ENCODE peak calls at places on chromosomes 1 and 21, in nine cellular contexts. One of them, this sample, is unnamed.
A peak's percentile ranks its signal among the peaks of the same experiment; 100 is the strongest.

GRCh38 chr1:2127181-2128145 is 67.1 kb downstream of the FAAP20 start:
- DNase-seq in mesothelial cell of epicardium: no peak
- DNase-seq in fibroblast of pulmonary artery: no peak
- DNase-seq in Calu3: no peak
- DNase-seq in astrocyte of the spinal cord: no peak
- DNase-seq in nephron progenitor cell: no peak
- DNase-seq in H1: no peak
- DNase-seq in GM20000: no peak
- DNase-seq in adrenal gland: no peak
- DNase-seq in this sample: no peak

GRCh38 chr1:205074084-205074483 is 10.2 kb downstream of the TMEM81 start:
- DNase-seq in astrocyte of the spinal cord: no peak
- DNase-seq in Calu3: no peak
- DNase-seq in fibroblast of pulmonary artery: no peak
- DNase-seq in adrenal gland: no peak
- DNase-seq in nephron progenitor cell: no peak
- DNase-seq in GM20000: no peak
- DNase-seq in mesothelial cell of epicardium: no peak
- DNase-seq in H1: no peak
- DNase-seq in this sample: no peak

GRCh38 chr21:39705849-39706248 is 39.1 kb upstream of the IGSF5 start:
- DNase-seq in nephron progenitor cell: no peak
- DNase-seq in adrenal gland: no peak
- DNase-seq in Calu3: no peak
- DNase-seq in astrocyte of the spinal cord: peak; percentile 31
- DNase-seq in mesothelial cell of epicardium: no peak
- DNase-seq in H1: no peak
- DNase-seq in GM20000: no peak
- DNase-seq in fibroblast of pulmonary artery: no peak
- DNase-seq in this sample: no peak

GRCh38 chr1:169509354-169509753 is 23.6 kb upstream of the SLC19A2 start:
- DNase-seq in Calu3: peak; percentile 23
- DNase-seq in astrocyte of the spinal cord: no peak
- DNase-seq in adrenal gland: no peak
- DNase-seq in fibroblast of pulmonary artery: no peak
- DNase-seq in GM20000: no peak
- DNase-seq in nephron progenitor cell: no peak
- DNase-seq in H1: no peak
- DNase-seq in mesothelial cell of epicardium: no peak
- DNase-seq in this sample: no peak

GRCh38 chr1:53308512-53308911 is 19.4 kb downstream of the LRP8 start:
- DNase-seq in fibroblast of pulmonary artery: no peak
- DNase-seq in Calu3: no peak
- DNase-seq in GM20000: no peak
- DNase-seq in astrocyte of the spinal cord: no peak
- DNase-seq in nephron progenitor cell: no peak
- DNase-seq in adrenal gland: no peak
- DNase-seq in H1: no peak
- DNase-seq in mesothelial cell of epicardium: no peak
- DNase-seq in this sample: no peak

GRCh38 chr1:217090073-217090911 is 367.1 kb upstream of the ESRRG start:
- DNase-seq in adrenal gland: peak; percentile 23
- DNase-seq in astrocyte of the spinal cord: no peak
- DNase-seq in H1: no peak
- DNase-seq in nephron progenitor cell: no peak
- DNase-seq in fibroblast of pulmonary artery: no peak
- DNase-seq in mesothelial cell of epicardium: no peak
- DNase-seq in Calu3: no peak
- DNase-seq in GM20000: no peak
- DNase-seq in this sample: no peak

GRCh38 chr21:33937931-33938339 is 22.3 kb upstream of the ATP5PO start:
- DNase-seq in GM20000: no peak
- DNase-seq in nephron progenitor cell: no peak
- DNase-seq in astrocyte of the spinal cord: no peak
- DNase-seq in Calu3: no peak
- DNase-seq in mesothelial cell of epicardium: no peak
- DNase-seq in H1: no peak
- DNase-seq in fibroblast of pulmonary artery: no peak
- DNase-seq in adrenal gland: no peak
- DNase-seq in this sample: no peak

GRCh38 chr1:65009176-65009575 is 42.8 kb upstream of the JAK1 start:
- DNase-seq in mesothelial cell of epicardium: no peak
- DNase-seq in adrenal gland: no peak
- DNase-seq in Calu3: no peak
- DNase-seq in nephron progenitor cell: no peak
- DNase-seq in fibroblast of pulmonary artery: no peak
- DNase-seq in H1: no peak
- DNase-seq in astrocyte of the spinal cord: no peak
- DNase-seq in GM20000: no peak
- DNase-seq in this sample: no peak

GRCh38 chr1:87428883-87429282 is 100.2 kb downstream of the LMO4 start:
- DNase-seq in Calu3: no peak
- DNase-seq in H1: no peak
- DNase-seq in nephron progenitor cell: no peak
- DNase-seq in adrenal gland: no peak
- DNase-seq in astrocyte of the spinal cord: no peak
- DNase-seq in fibroblast of pulmonary artery: no peak
- DNase-seq in mesothelial cell of epicardium: no peak
- DNase-seq in GM20000: no peak
- DNase-seq in this sample: no peak

GRCh38 chr1:102535829-102536505 is 539.2 kb upstream of the OLFM3 start:
- DNase-seq in adrenal gland: no peak
- DNase-seq in nephron progenitor cell: no peak
- DNase-seq in mesothelial cell of epicardium: no peak
- DNase-seq in fibroblast of pulmonary artery: no peak
- DNase-seq in Calu3: no peak
- DNase-seq in astrocyte of the spinal cord: no peak
- DNase-seq in GM20000: no peak
- DNase-seq in H1: no peak
- DNase-seq in this sample: no peak

GRCh38 chr21:29338256-29338655 is 39.5 kb downstream of the BACH1 start:
- DNase-seq in adrenal gland: peak; percentile 32
- DNase-seq in GM20000: no peak
- DNase-seq in Calu3: no peak
- DNase-seq in H1: no peak
- DNase-seq in fibroblast of pulmonary artery: no peak
- DNase-seq in nephron progenitor cell: no peak
- DNase-seq in mesothelial cell of epicardium: no peak
- DNase-seq in astrocyte of the spinal cord: no peak
- DNase-seq in this sample: no peak

GRCh38 chr1:5448486-5448885 is 543.7 kb downstream of the NPHP4 start:
- DNase-seq in H1: no peak
- DNase-seq in nephron progenitor cell: no peak
- DNase-seq in fibroblast of pulmonary artery: no peak
- DNase-seq in adrenal gland: no peak
- DNase-seq in mesothelial cell of epicardium: no peak
- DNase-seq in Calu3: no peak
- DNase-seq in astrocyte of the spinal cord: no peak
- DNase-seq in GM20000: no peak
- DNase-seq in this sample: no peak
- TF ChIP-seq CTCF in H1: peak; percentile 60
- TF ChIP-seq CTCF in nephron progenitor cell: no peak
- TF ChIP-seq CTCF in fibroblast of pulmonary artery: no peak
- TF ChIP-seq CTCF in adrenal gland: no peak
- TF ChIP-seq CTCF in mesothelial cell of epicardium: no peak
- TF ChIP-seq CTCF in Calu3: no peak
- TF ChIP-seq CTCF in astrocyte of the spinal cord: no peak
- TF ChIP-seq CTCF in GM20000: no peak
- TF ChIP-seq CTCF in this sample: peak; percentile 33

DNA sequence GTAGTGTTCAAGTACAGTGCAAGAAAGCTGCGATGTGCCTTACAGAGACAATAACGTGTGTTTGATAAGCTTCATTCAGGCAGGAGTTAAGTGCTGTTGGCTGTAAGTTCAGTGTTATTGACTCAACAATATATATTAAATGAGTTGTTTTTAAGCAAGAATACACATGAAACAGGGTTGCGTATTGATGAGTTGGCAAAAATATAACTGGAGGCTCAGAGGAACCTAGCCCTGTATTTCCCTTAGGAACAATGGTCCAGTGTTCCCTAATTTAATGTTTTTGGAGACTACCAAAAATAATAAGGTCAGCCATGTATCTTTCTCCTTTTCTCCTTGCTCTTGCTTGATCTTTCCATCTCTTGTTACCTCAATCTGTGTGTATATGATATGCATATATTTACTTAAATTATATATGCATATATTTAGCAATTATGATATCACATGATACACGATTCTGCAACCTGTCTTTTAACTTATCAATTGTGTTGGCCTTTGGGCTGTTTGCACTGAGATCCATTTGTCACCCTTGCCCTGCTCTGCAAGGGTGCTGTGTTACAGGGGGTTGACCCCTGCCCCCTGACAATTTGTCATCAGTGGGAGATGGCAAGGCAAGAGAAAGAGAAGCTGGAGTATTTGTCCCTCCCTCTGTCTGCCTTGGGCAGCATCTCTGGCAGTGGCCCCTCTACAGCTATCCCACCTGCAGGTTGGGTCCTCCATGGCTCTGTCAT is 109.7 kb downstream of the FGGY start:
- DNase-seq in fibroblast of pulmonary artery: no peak
- DNase-seq in nephron progenitor cell: peak; percentile 8
- DNase-seq in H1: no peak
- DNase-seq in astrocyte of the spinal cord: no peak
- DNase-seq in adrenal gland: no peak
- DNase-seq in GM20000: no peak
- DNase-seq in Calu3: no peak
- DNase-seq in mesothelial cell of epicardium: no peak
- DNase-seq in this sample: no peak
- TF ChIP-seq CTCF in fibroblast of pulmonary artery: no peak
- TF ChIP-seq CTCF in nephron progenitor cell: no peak
- TF ChIP-seq CTCF in H1: no peak
- TF ChIP-seq CTCF in astrocyte of the spinal cord: no peak
- TF ChIP-seq CTCF in adrenal gland: no peak
- TF ChIP-seq CTCF in GM20000: no peak
- TF ChIP-seq CTCF in Calu3: no peak
- TF ChIP-seq CTCF in mesothelial cell of epicardium: no peak
- TF ChIP-seq CTCF in this sample: no peak

GRCh38 chr1:44422161-44422560 is 17.1 kb downstream of the RNF220 start:
- DNase-seq in fibroblast of pulmonary artery: no peak
- DNase-seq in GM20000: no peak
- DNase-seq in nephron progenitor cell: peak; percentile 54
- DNase-seq in Calu3: no peak
- DNase-seq in adrenal gland: no peak
- DNase-seq in mesothelial cell of epicardium: no peak
- DNase-seq in H1: no peak
- DNase-seq in astrocyte of the spinal cord: no peak
- DNase-seq in this sample: no peak

GRCh38 chr1:44421374-44422028 is 16.4 kb downstream of the RNF220 start:
- DNase-seq in nephron progenitor cell: peak; percentile 62
- DNase-seq in mesothelial cell of epicardium: no peak
- DNase-seq in H1: no peak
- DNase-seq in Calu3: no peak
- DNase-seq in adrenal gland: no peak
- DNase-seq in astrocyte of the spinal cord: no peak
- DNase-seq in fibroblast of pulmonary artery: no peak
- DNase-seq in GM20000: peak; percentile 8
- DNase-seq in this sample: no peak

GRCh38 chr1:44420535-44420934 is 15.5 kb downstream of the RNF220 start:
- DNase-seq in nephron progenitor cell: no peak
- DNase-seq in adrenal gland: no peak
- DNase-seq in mesothelial cell of epicardium: no peak
- DNase-seq in fibroblast of pulmonary artery: no peak
- DNase-seq in GM20000: no peak
- DNase-seq in astrocyte of the spinal cord: no peak
- DNase-seq in Calu3: no peak
- DNase-seq in H1: no peak
- DNase-seq in this sample: no peak

GRCh38 chr1:44423706-44424546 is 18.9 kb downstream of the RNF220 start:
- DNase-seq in Calu3: peak; percentile 28
- DNase-seq in fibroblast of pulmonary artery: peak; percentile 86
- DNase-seq in mesothelial cell of epicardium: no peak
- DNase-seq in astrocyte of the spinal cord: peak; percentile 72
- DNase-seq in nephron progenitor cell: no peak
- DNase-seq in GM20000: peak; percentile 13
- DNase-seq in H1: no peak
- DNase-seq in adrenal gland: peak; percentile 53
- DNase-seq in this sample: no peak

GRCh38 chr1:44425327-44426082 is 20.4 kb downstream of the RNF220 start:
- DNase-seq in Calu3: no peak
- DNase-seq in astrocyte of the spinal cord: no peak
- DNase-seq in H1: no peak
- DNase-seq in mesothelial cell of epicardium: no peak
- DNase-seq in fibroblast of pulmonary artery: no peak
- DNase-seq in GM20000: no peak
- DNase-seq in nephron progenitor cell: no peak
- DNase-seq in adrenal gland: no peak
- DNase-seq in this sample: no peak
- TF ChIP-seq CTCF in Calu3: no peak
- TF ChIP-seq CTCF in astrocyte of the spinal cord: no peak
- TF ChIP-seq CTCF in H1: no peak
- TF ChIP-seq CTCF in mesothelial cell of epicardium: no peak
- TF ChIP-seq CTCF in fibroblast of pulmonary artery: no peak
- TF ChIP-seq CTCF in GM20000: no peak
- TF ChIP-seq CTCF in nephron progenitor cell: no peak
- TF ChIP-seq CTCF in adrenal gland: no peak
- TF ChIP-seq CTCF in this sample: no peak

GRCh38 chr1:10495942-10496341 is 21.2 kb downstream of the PEX14 start:
- DNase-seq in fibroblast of pulmonary artery: no peak
- DNase-seq in H1: no peak
- DNase-seq in Calu3: no peak
- DNase-seq in astrocyte of the spinal cord: no peak
- DNase-seq in mesothelial cell of epicardium: peak; percentile 40
- DNase-seq in GM20000: no peak
- DNase-seq in nephron progenitor cell: no peak
- DNase-seq in adrenal gland: no peak
- DNase-seq in this sample: no peak
- TF ChIP-seq CTCF in fibroblast of pulmonary artery: no peak
- TF ChIP-seq CTCF in H1: no peak
- TF ChIP-seq CTCF in Calu3: no peak
- TF ChIP-seq CTCF in astrocyte of the spinal cord: no peak
- TF ChIP-seq CTCF in mesothelial cell of epicardium: no peak
- TF ChIP-seq CTCF in GM20000: no peak
- TF ChIP-seq CTCF in nephron progenitor cell: no peak
- TF ChIP-seq CTCF in adrenal gland: no peak
- TF ChIP-seq CTCF in this sample: no peak

DNA sequence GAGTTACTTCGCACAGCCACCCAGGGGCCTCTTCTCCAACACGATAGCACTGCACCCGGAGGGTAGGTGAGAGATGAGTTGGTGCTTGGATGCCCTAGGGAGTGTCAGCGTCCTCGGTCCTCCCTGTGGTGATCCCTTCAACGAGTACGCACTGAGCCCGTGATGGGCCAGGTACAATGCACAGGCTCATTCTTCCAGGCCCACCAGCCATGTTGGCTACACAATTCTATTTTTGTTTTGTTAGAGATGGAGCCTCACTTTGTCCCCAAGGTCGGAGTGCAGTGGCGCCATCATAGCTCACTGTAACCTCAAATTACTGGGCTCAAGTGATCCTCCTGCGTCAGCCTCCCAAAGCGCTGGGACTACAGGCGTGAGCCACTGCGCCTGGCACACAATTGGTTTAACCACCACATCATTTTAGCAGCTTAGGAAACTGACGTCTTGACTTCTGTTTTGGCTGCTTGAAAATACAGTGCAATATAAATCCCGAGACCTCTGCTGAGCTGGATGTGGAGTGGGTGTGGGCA is 602 bp upstream of the SCMH1 start:
- DNase-seq in Calu3: no peak
- DNase-seq in nephron progenitor cell: no peak
- DNase-seq in fibroblast of pulmonary artery: no peak
- DNase-seq in adrenal gland: no peak
- DNase-seq in astrocyte of the spinal cord: no peak
- DNase-seq in mesothelial cell of epicardium: no peak
- DNase-seq in GM20000: no peak
- DNase-seq in H1: no peak
- DNase-seq in this sample: no peak
- TF ChIP-seq CTCF in Calu3: no peak
- TF ChIP-seq CTCF in nephron progenitor cell: no peak
- TF ChIP-seq CTCF in fibroblast of pulmonary artery: no peak
- TF ChIP-seq CTCF in adrenal gland: no peak
- TF ChIP-seq CTCF in astrocyte of the spinal cord: no peak
- TF ChIP-seq CTCF in mesothelial cell of epicardium: no peak
- TF ChIP-seq CTCF in GM20000: no peak
- TF ChIP-seq CTCF in H1: no peak
- TF ChIP-seq CTCF in this sample: no peak

This sample was measured in neural crest cell.